ENCODE peak calls at places on chromosomes 11 and 22, in four cellular contexts. W is NAMALWA, Q is IMR-90, R is H7. V is an unnamed sample.

GRCh38 chr22:50694099-50694498 is 21.5 kb downstream of the SHANK3 start:
- DNase-seq in R (no peak), W (peak), Q (peak), V (no peak)

GRCh38 chr11:131079036-131079435 is 162.8 kb upstream of the SNX19 start:
- DNase-seq in R (no peak), W (no peak), Q (peak), V (no peak)

GRCh38 chr11:35584321-35584720 is 33.9 kb upstream of the FJX1 start:
- DNase-seq in R (no peak), W (no peak), Q (peak), V (no peak)

GRCh38 chr11:35563413-35564245 is 38.2 kb upstream of the PAMR1 start:
- DNase-seq in R (no peak), W (no peak), Q (peak), V (no peak)

GRCh38 chr22:30519842-30520425 is 14.4 kb upstream of the SEC14L4 start:
- DNase-seq in Q (no peak), W (no peak), R (no peak), V (no peak)

GRCh38 chr11:6653656-6654055 is 2.0 kb downstream of the DCHS1 start:
- DNase-seq in W (no peak), Q (no peak), R (no peak), V (no peak)

GRCh38 chr11:23364076-23364475 is 503.8 kb upstream of the CCDC179 start:
- DNase-seq in Q (peak), W (no peak), R (no peak), V (no peak)

GRCh38 chr11:1782831-1783724 is 19.4 kb upstream of the CTSD start:
- DNase-seq in R (peak), W (no peak), Q (peak), V (peak)

GRCh38 chr11:87150936-87151335 is 113.2 kb downstream of the TMEM135 start:
- DNase-seq in Q (peak), R (no peak), W (no peak), V (no peak)

GRCh38 chr11:96228472-96228871 is 114.5 kb downstream of the MAML2 start:
- DNase-seq in W (no peak), R (no peak), Q (peak), V (no peak)

GRCh38 chr11:119218141-119218878 is 12.2 kb downstream of the CBL start:
- DNase-seq in R (no peak), Q (peak), W (no peak), V (no peak)

GRCh38 chr11:2729841-2730240 is 30.0 kb upstream of the KCNQ1OT1 start:
- DNase-seq in R (no peak), Q (no peak), W (no peak), V (no peak)

GRCh38 chr11:8084352-8084751 is 3.3 kb downstream of the TUB start:
- DNase-seq in R (no peak), Q (no peak), W (no peak), V (no peak)

GRCh38 chr11:72589802-72590761 is 84.1 kb downstream of the PDE2A start:
- DNase-seq in W (peak), Q (no peak), R (peak), V (peak)

GRCh38 chr22:48427731-48428211 is 1399.9 kb downstream of the BRD1 start:
- DNase-seq in Q (no peak), W (no peak), R (peak), V (no peak)

GRCh38 chr11:102830328-102830727 is 13.1 kb downstream of the MMP3 start:
- DNase-seq in W (no peak), Q (peak), R (no peak), V (no peak)

GRCh38 chr11:116071241-116071640 is 567.0 kb upstream of the CADM1 start:
- DNase-seq in Q (no peak), R (no peak), W (no peak), V (no peak)

GRCh38 chr11:115503083-115503885 is 931 bp downstream of the CADM1 start:
- DNase-seq in W (peak), Q (peak), R (peak), V (peak)

GRCh38 chr22:27456696-27457503 is 344.7 kb downstream of the MN1 start:
- DNase-seq in R (no peak), Q (peak), W (no peak), V (no peak)

GRCh38 chr11:3905080-3905953 is 49.9 kb downstream of the STIM1 start:
- DNase-seq in W (no peak), Q (peak), R (peak), V (no peak)

GRCh38 chr22:47658182-47658581 is 895.7 kb downstream of the TBC1D22A start:
- DNase-seq in W (no peak), Q (no peak), R (no peak), V (no peak)

GRCh38 chr11:59429924-59430516 is 3.8 kb upstream of the OR5A2 start:
- DNase-seq in W (peak), Q (peak), R (peak), V (peak)

GRCh38 chr22:20430641-20431519 is 6.7 kb downstream of the SCARF2 start:
- DNase-seq in W (no peak), R (peak), Q (no peak), V (peak)

GRCh38 chr11:100817620-100818019 is 130.5 kb downstream of the ARHGAP42 start:
- DNase-seq in R (no peak), Q (no peak), W (no peak), V (no peak)

GRCh38 chr11:75421035-75421602 is 11.9 kb downstream of the KLHL35 start:
- DNase-seq in R (peak), W (peak), Q (no peak), V (no peak)

GRCh38 chr22:32534252-32535215 is 59.9 kb downstream of the FBXO7 start:
- DNase-seq in R (no peak), Q (no peak), W (no peak), V (no peak)

GRCh38 chr11:67119577-67120391 is 721 bp downstream of the KDM2A start:
- DNase-seq in W (peak), R (peak), Q (no peak), V (peak)

V was measured in NCI-H69.